ENCODE peak calls at places on chromosome 6, in four cellular contexts. V is natural killer cell, K is PC-3, R is tibial artery. E is an unnamed sample.

GRCh38 chr6:54990001-54990400 is 143.4 kb downstream of the FAM83B start:
- DNase-seq in K (peak; percentile 52), V (no peak), R (no peak), E (no peak)

GRCh38 chr6:110440026-110440425 is 24.7 kb upstream of the DDO start:
- DNase-seq in R (no peak), V (no peak), K (no peak), E (no peak)

GRCh38 chr6:70954750-70955149 is 2.1 kb downstream of the B3GAT2 start:
- DNase-seq in V (no peak), R (no peak), K (no peak), E (no peak)

GRCh38 chr6:167350731-167351655 is 26.1 kb downstream of the TTLL2 start:
- DNase-seq in K (peak; percentile 19), R (no peak), V (peak; percentile 59), E (peak; percentile 81)

GRCh38 chr6:30883743-30884520 is at the start of gene DDR1:
- DNase-seq in R (peak; percentile 92), V (no peak), K (peak; percentile 75), E (peak; percentile 88)

GRCh38 chr6:111566222-111566717 is 39.4 kb downstream of the TRAF3IP2 start:
- DNase-seq in R (no peak), K (no peak), V (no peak), E (peak; percentile 38)

GRCh38 chr6:14072084-14072483 is 45.5 kb upstream of the CD83 start:
- DNase-seq in V (no peak), R (no peak), K (peak; percentile 25), E (no peak)

GRCh38 chr6:159969921-159970320 is 1.0 kb downstream of the IGF2R start:
- DNase-seq in K (peak; percentile 54), V (peak; percentile 41), R (no peak), E (peak; percentile 72)

GRCh38 chr6:157774153-157775135 is 48.6 kb upstream of the SNX9 start:
- DNase-seq in R (no peak), K (peak; percentile 13), V (no peak), E (peak; percentile 63)

GRCh38 chr6:88238065-88238464 is 71.9 kb upstream of the CNR1 start:
- DNase-seq in V (no peak), K (peak; percentile 19), R (no peak), E (no peak)